ENCODE peak calls at places on chromosomes 4 and X, in five cellular contexts. One of them, this sample, is unnamed.

GRCh38 chr4:878796-879729 is 53.1 kb downstream of the GAK start:
- DNase-seq in ascending aorta: no peak
- DNase-seq in CD8-positive, alpha-beta T cell: peak; percentile 51
- DNase-seq in upper lobe of right lung: no peak
- DNase-seq in heart right ventricle: no peak
- DNase-seq in this sample: no peak

GRCh38 chrX:77087529-77088169 is 359.5 kb upstream of the FGF16 start:
- DNase-seq in ascending aorta: no peak
- DNase-seq in CD8-positive, alpha-beta T cell: no peak
- DNase-seq in upper lobe of right lung: no peak
- DNase-seq in heart right ventricle: no peak
- DNase-seq in this sample: no peak

GRCh38 chr4:166735553-166735952 is 498.7 kb downstream of the SPOCK3 start:
- DNase-seq in ascending aorta: no peak
- DNase-seq in CD8-positive, alpha-beta T cell: no peak
- DNase-seq in upper lobe of right lung: no peak
- DNase-seq in heart right ventricle: no peak
- DNase-seq in this sample: no peak

GRCh38 chr4:55336138-55337034 is 9.7 kb upstream of the SRD5A3 start:
- DNase-seq in ascending aorta: no peak
- DNase-seq in CD8-positive, alpha-beta T cell: no peak
- DNase-seq in upper lobe of right lung: no peak
- DNase-seq in heart right ventricle: no peak
- DNase-seq in this sample: no peak

GRCh38 chr4:82774711-82775171 is 23.9 kb downstream of the SCD5 start:
- DNase-seq in ascending aorta: no peak
- DNase-seq in CD8-positive, alpha-beta T cell: no peak
- DNase-seq in upper lobe of right lung: no peak
- DNase-seq in heart right ventricle: no peak
- DNase-seq in this sample: no peak

GRCh38 chrX:102516314-102516936 is at the start of gene TMSB15A:
- DNase-seq in ascending aorta: no peak
- DNase-seq in CD8-positive, alpha-beta T cell: peak; percentile 48
- DNase-seq in upper lobe of right lung: peak; percentile 82
- DNase-seq in heart right ventricle: peak; percentile 67
- DNase-seq in this sample: peak; percentile 12

GRCh38 chrX:20802036-20802435 is 535.3 kb upstream of the RPS6KA3 start:
- DNase-seq in ascending aorta: no peak
- DNase-seq in CD8-positive, alpha-beta T cell: no peak
- DNase-seq in upper lobe of right lung: no peak
- DNase-seq in heart right ventricle: no peak
- DNase-seq in this sample: no peak

GRCh38 chr4:69322055-69322454 is 41.8 kb downstream of the UGT2B28 start:
- DNase-seq in ascending aorta: no peak
- DNase-seq in CD8-positive, alpha-beta T cell: no peak
- DNase-seq in upper lobe of right lung: no peak
- DNase-seq in heart right ventricle: no peak
- DNase-seq in this sample: no peak

GRCh38 chrX:48025561-48025960 is 18.8 kb downstream of the SPACA5 start:
- DNase-seq in ascending aorta: no peak
- DNase-seq in CD8-positive, alpha-beta T cell: no peak
- DNase-seq in upper lobe of right lung: no peak
- DNase-seq in heart right ventricle: no peak
- DNase-seq in this sample: peak; percentile 44

DNA sequence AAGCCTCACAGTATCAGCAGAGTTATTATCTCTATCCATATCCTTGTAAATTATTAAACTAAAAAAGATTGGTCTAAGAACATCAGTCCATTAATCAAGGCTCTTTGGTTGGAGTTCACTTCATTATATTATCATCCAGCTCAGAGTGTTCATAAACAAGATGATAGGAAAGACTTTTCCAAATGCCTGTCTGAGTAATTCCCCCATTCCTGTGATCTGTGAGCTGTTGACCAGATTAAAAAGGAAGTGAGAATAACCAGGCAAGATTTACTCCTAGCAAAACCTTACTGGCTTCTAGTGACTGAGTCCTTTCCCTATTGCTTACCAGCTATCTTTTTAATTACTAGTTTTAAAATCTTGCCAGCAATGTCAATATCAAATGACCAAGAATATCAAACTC is 14.9 kb downstream of the PKD2 start:
- DNase-seq in ascending aorta: no peak
- DNase-seq in CD8-positive, alpha-beta T cell: no peak
- DNase-seq in upper lobe of right lung: no peak
- DNase-seq in heart right ventricle: no peak
- DNase-seq in this sample: no peak
- H3K27ac ChIP-seq in ascending aorta: peak overlapping the region; percentile 98
- H3K27ac ChIP-seq in CD8-positive, alpha-beta T cell: no peak overlapping the region
- H3K27ac ChIP-seq in upper lobe of right lung: no peak overlapping the region
- H3K27ac ChIP-seq in heart right ventricle: no peak overlapping the region
- H3K27ac ChIP-seq in this sample: no peak overlapping the region

DNA sequence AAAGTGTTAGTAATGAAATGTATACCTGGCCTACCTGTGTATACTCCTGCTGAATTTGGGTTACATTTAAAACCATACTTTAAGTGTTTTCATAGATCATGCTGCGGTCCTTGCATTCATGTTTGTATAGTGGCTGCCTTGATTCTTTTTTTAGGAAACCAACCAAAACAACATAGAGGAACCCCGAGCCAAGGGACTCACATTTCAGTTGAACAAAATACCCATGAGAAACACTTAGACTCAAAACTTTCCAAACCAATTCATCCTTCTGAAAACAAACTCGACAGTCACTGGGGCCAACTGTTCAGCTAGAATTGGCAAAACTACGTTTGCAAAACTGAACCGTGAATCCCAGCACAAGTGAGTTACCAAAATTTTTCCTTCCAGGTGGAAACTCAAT is 1.4 kb downstream of the ADGRA3 start:
- DNase-seq in ascending aorta: no peak
- DNase-seq in CD8-positive, alpha-beta T cell: no peak
- DNase-seq in upper lobe of right lung: no peak
- DNase-seq in heart right ventricle: no peak
- DNase-seq in this sample: no peak
- H3K27ac ChIP-seq in ascending aorta: peak overlapping the region; percentile 22
- H3K27ac ChIP-seq in CD8-positive, alpha-beta T cell: no peak overlapping the region
- H3K27ac ChIP-seq in upper lobe of right lung: no peak overlapping the region
- H3K27ac ChIP-seq in heart right ventricle: no peak overlapping the region
- H3K27ac ChIP-seq in this sample: no peak overlapping the region

GRCh38 chrX:154093965-154094364 is 3.6 kb downstream of the MECP2 start:
- DNase-seq in ascending aorta: no peak
- DNase-seq in CD8-positive, alpha-beta T cell: no peak
- DNase-seq in upper lobe of right lung: no peak
- DNase-seq in heart right ventricle: no peak
- DNase-seq in this sample: no peak
- H3K27ac ChIP-seq in ascending aorta: no peak overlapping the region
- H3K27ac ChIP-seq in CD8-positive, alpha-beta T cell: no peak overlapping the region
- H3K27ac ChIP-seq in upper lobe of right lung: no peak overlapping the region
- H3K27ac ChIP-seq in heart right ventricle: no peak overlapping the region
- H3K27ac ChIP-seq in this sample: no peak overlapping the region

GRCh38 chrX:39691724-39692123 is 406.0 kb downstream of the BCOR start:
- DNase-seq in ascending aorta: no peak
- DNase-seq in CD8-positive, alpha-beta T cell: no peak
- DNase-seq in upper lobe of right lung: no peak
- DNase-seq in heart right ventricle: no peak
- DNase-seq in this sample: no peak
- H3K27ac ChIP-seq in ascending aorta: no peak overlapping the region
- H3K27ac ChIP-seq in CD8-positive, alpha-beta T cell: no peak overlapping the region
- H3K27ac ChIP-seq in upper lobe of right lung: no peak overlapping the region
- H3K27ac ChIP-seq in heart right ventricle: no peak overlapping the region
- H3K27ac ChIP-seq in this sample: no peak overlapping the region

DNA sequence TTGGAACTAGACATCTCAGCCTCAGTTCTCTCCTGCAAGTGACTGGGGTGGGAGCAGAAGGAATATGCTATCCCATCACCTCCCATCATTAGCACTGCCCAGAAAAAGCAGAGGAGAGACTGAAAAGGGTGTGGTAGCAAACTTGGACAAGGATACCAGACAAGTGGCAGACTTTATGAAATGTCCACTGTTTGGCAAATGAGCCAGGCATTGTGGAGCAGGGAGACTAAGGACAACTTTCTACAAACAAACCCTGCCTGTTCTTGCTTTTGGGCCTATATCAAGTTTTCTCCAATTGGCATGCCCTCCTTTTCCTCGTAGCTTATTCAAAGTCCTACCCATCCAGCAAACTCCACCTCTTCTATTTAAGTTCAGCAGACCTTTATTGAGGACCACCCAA is 41.6 kb downstream of the ZCCHC12 start:
- DNase-seq in ascending aorta: no peak
- DNase-seq in CD8-positive, alpha-beta T cell: no peak
- DNase-seq in upper lobe of right lung: no peak
- DNase-seq in heart right ventricle: no peak
- DNase-seq in this sample: no peak
- H3K27ac ChIP-seq in ascending aorta: peak overlapping the region; percentile 15
- H3K27ac ChIP-seq in CD8-positive, alpha-beta T cell: no peak overlapping the region
- H3K27ac ChIP-seq in upper lobe of right lung: no peak overlapping the region
- H3K27ac ChIP-seq in heart right ventricle: no peak overlapping the region
- H3K27ac ChIP-seq in this sample: no peak overlapping the region

This sample was measured in substantia nigra.